ENCODE peak calls at places on chromosomes 16 and 17, in four cellular contexts. C is left lung, I is NB4, Y is epithelial cell of esophagus. F is an unnamed sample.

GRCh38 chr17:35374766-35375344 is 1.4 kb upstream of the SLFN11 start:
- DNase-seq in C (no peak), I (no peak), Y (no peak), F (no peak)

GRCh38 chr16:86045601-86045971 is 146.6 kb downstream of the IRF8 start:
- DNase-seq in C (peak), I (no peak), Y (no peak), F (no peak)

GRCh38 chr17:28725166-28725659 is 820 bp downstream of the TLCD1 start:
- DNase-seq in C (no peak), I (peak), Y (peak), F (peak)

GRCh38 chr16:19281246-19281645 is 4.3 kb upstream of the CLEC19A start:
- DNase-seq in C (no peak), I (no peak), Y (no peak), F (no peak)

GRCh38 chr17:4623249-4623648 is 18.2 kb downstream of the ALOX15 start:
- DNase-seq in C (no peak), I (no peak), Y (peak), F (no peak)

GRCh38 chr16:30368122-30368791 is 2.0 kb downstream of the TBC1D10B start:
- DNase-seq in C (peak), I (peak), Y (peak), F (no peak)

GRCh38 chr16:87410958-87411357 is 18.8 kb downstream of the MAP1LC3B start:
- DNase-seq in C (no peak), I (no peak), Y (no peak), F (no peak)

GRCh38 chr17:70169707-70170597 is 620 bp downstream of the KCNJ2 start:
- DNase-seq in C (no peak), I (no peak), Y (peak), F (no peak)

GRCh38 chr16:11614587-11615175 is 28.0 kb upstream of the LITAF start:
- DNase-seq in C (no peak), I (no peak), Y (peak), F (no peak)

GRCh38 chr17:29379084-29379811 is 10.9 kb upstream of the TAOK1 start:
- DNase-seq in C (no peak), I (no peak), Y (peak), F (no peak)

GRCh38 chr16:84391151-84391873 is 23.0 kb downstream of the ATP2C2 start:
- DNase-seq in C (no peak), I (peak), Y (peak), F (no peak)

GRCh38 chr16:67666538-67667433 is at the start of the genes C16orf86 and ENKD1:
- DNase-seq in C (peak), I (peak), Y (peak), F (no peak)

GRCh38 chr16:85752511-85753420 is 1.9 kb upstream of the C16orf74 start:
- DNase-seq in C (no peak), I (peak), Y (peak), F (no peak)

GRCh38 chr17:28972437-28972836 is 21.1 kb upstream of the PHF12 start:
- DNase-seq in C (no peak), I (no peak), Y (no peak), F (no peak)

GRCh38 chr17:42458497-42459255 is at the start of gene ATP6V0A1:
- DNase-seq in C (peak), I (peak), Y (peak), F (peak)

GRCh38 chr17:57091186-57091618 is 6.2 kb downstream of the AKAP1 start:
- DNase-seq in C (peak), I (no peak), Y (no peak), F (no peak)

GRCh38 chr17:75814900-75815373 is 29.3 kb downstream of the UNC13D start:
- DNase-seq in C (no peak), I (no peak), Y (peak), F (no peak)

GRCh38 chr16:30748634-30749445 is 615 bp downstream of the PHKG2 start:
- DNase-seq in C (peak), I (peak), Y (peak), F (no peak)

GRCh38 chr16:51807551-51807950 is 656.5 kb upstream of the SALL1 start:
- DNase-seq in C (no peak), I (no peak), Y (peak), F (peak)

GRCh38 chr17:61480414-61480807 is 28.2 kb downstream of the TBX4 start:
- DNase-seq in C (peak), I (no peak), Y (no peak), F (no peak)

GRCh38 chr16:89033796-89034572 is 57.0 kb upstream of the CBFA2T3 start:
- DNase-seq in C (no peak), I (no peak), Y (no peak), F (no peak)

GRCh38 chr17:67374329-67375053 is 2.6 kb upstream of the PITPNC1 start:
- DNase-seq in C (peak), I (peak), Y (peak), F (no peak)

GRCh38 chr17:57622886-57623433 is 122.1 kb downstream of the CCDC182 start:
- DNase-seq in C (no peak), I (peak), Y (peak), F (no peak)

GRCh38 chr16:66344533-66345145 is 21.9 kb upstream of the CDH5 start:
- DNase-seq in C (no peak), I (peak), Y (peak), F (no peak)
- TF ChIP-seq CTCF in C (peak), I (peak), Y (peak), F (peak)

GRCh38 chr16:2016407-2016922 is 3.1 kb upstream of the NPW start:
- DNase-seq in C (no peak), I (peak), Y (no peak), F (no peak)
- TF ChIP-seq CTCF in C (no peak), I (peak), Y (peak), F (peak)

DNA sequence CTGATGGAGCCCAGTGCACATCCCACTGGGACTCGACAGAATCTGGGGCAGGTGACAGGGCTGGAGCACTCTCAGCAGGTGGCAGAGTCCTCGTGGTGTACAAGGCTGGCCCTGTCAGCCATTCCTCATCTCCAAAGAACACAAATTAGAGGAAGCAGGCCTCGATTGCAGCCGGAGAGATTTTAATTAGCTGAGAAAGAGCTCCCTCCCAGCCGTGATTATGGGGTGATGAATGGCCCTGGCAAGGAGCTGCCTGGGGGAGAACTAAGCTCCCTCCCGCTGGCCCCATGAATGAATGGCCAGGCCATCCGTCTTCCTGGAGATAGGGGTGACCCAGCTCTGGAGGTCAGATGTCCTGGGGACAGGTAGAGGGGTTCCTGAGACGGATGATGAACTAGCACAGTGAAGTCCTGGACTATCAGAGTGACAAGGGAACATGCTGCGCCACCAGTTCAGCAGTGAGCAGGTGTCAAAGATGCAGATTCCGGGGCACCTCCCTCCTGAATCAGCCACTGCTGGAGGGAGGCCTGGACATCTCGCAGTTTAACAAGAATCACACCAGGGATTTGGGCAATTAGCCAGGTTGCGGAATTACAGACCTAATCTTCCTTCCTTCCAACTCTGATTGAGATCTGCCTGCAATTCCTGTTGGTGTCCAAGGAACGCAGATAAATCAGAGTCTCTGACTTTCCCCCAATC is 35.5 kb downstream of the PIMREG start:
- DNase-seq in C (no peak), I (no peak), Y (no peak), F (no peak)
- TF ChIP-seq CTCF in C (no peak), I (no peak), Y (no peak), F (no peak)

GRCh38 chr16:81932668-81933067 is 78.6 kb downstream of the SDR42E1 start:
- DNase-seq in C (no peak), I (no peak), Y (no peak), F (no peak)
- TF ChIP-seq CTCF in C (no peak), I (no peak), Y (peak), F (peak)

GRCh38 chr16:63361032-63361624 is 1324.9 kb upstream of the CDH8 start:
- DNase-seq in C (no peak), I (peak), Y (peak), F (peak)
- TF ChIP-seq CTCF in C (peak), I (peak), Y (peak), F (peak)

GRCh38 chr17:73172252-73172651 is 7.4 kb downstream of the SSTR2 start:
- DNase-seq in C (no peak), I (no peak), Y (no peak), F (no peak)
- TF ChIP-seq CTCF in C (no peak), I (no peak), Y (no peak), F (no peak)